ENCODE peak calls at places on chromosomes 6 and 20, in six cellular contexts. R is mammary epithelial cell, M is mucosa of descending colon, T is heart left ventricle, P is fibroblast of lung, O is transverse colon. S is an unnamed sample.
A peak's percentile ranks its signal among the peaks of the same experiment; 100 is the strongest.

GRCh38 chr20:44181611-44182010 is 5.4 kb downstream of the JPH2 start:
- DNase-seq in R (no peak), M (no peak), T (no peak), P (no peak), O (no peak), S (peak; percentile 44)

GRCh38 chr6:126723541-126724170 is 383.7 kb downstream of the CENPW start:
- DNase-seq in R (no peak), M (no peak), T (no peak), P (no peak), O (no peak), S (no peak)

GRCh38 chr6:131400054-131400781 is 172.8 kb upstream of the ARG1 start:
- DNase-seq in R (peak; percentile 93), M (no peak), T (no peak), P (peak; percentile 83), O (no peak), S (no peak)

GRCh38 chr6:54194067-54194466 is 82.8 kb downstream of the MLIP start:
- DNase-seq in R (peak; percentile 29), M (no peak), T (no peak), P (peak; percentile 58), O (no peak), S (no peak)

GRCh38 chr6:26743157-26743821 is 83.7 kb upstream of the ZNF322 start:
- DNase-seq in R (peak; percentile 79), M (no peak), T (no peak), P (peak; percentile 38), O (no peak), S (no peak)

GRCh38 chr6:140854363-140854762 is 1278.4 kb upstream of the GJE1 start:
- DNase-seq in R (no peak), M (no peak), T (no peak), P (no peak), O (no peak), S (no peak)

GRCh38 chr20:25000268-25000801 is 7.8 kb upstream of the APMAP start:
- DNase-seq in R (peak; percentile 89), M (no peak), T (no peak), P (peak; percentile 25), O (peak; percentile 38), S (peak; percentile 58)

GRCh38 chr6:150282806-150283205 is 86.0 kb upstream of the IYD start:
- DNase-seq in R (peak; percentile 73), M (no peak), T (no peak), P (peak; percentile 48), O (no peak), S (no peak)

GRCh38 chr6:130070747-130071146 is 52.4 kb downstream of the L3MBTL3 start:
- DNase-seq in R (no peak), M (no peak), T (no peak), P (no peak), O (no peak), S (no peak)

GRCh38 chr6:45742591-45742990 is 273.1 kb downstream of the CLIC5 start:
- DNase-seq in R (no peak), M (no peak), T (no peak), P (no peak), O (no peak), S (no peak)

GRCh38 chr20:39269031-39269461 is 306.9 kb downstream of the DHX35 start:
- DNase-seq in R (peak; percentile 4), M (no peak), T (peak; percentile 76), P (peak; percentile 14), O (peak; percentile 40), S (peak; percentile 87)

GRCh38 chr6:120198033-120198432 is 848.5 kb upstream of the MAN1A1 start:
- DNase-seq in R (peak; percentile 61), M (no peak), T (no peak), P (peak; percentile 92), O (no peak), S (no peak)

GRCh38 chr6:150142304-150142656 is 564 bp upstream of the PPP1R14C start:
- DNase-seq in R (peak; percentile 92), M (no peak), T (no peak), P (peak; percentile 9), O (peak; percentile 47), S (no peak)

GRCh38 chr6:134170844-134171243 is 118.4 kb upstream of the SLC2A12 start:
- DNase-seq in R (peak; percentile 44), M (no peak), T (no peak), P (peak; percentile 20), O (no peak), S (no peak)

GRCh38 chr6:114240800-114241199 is 102.0 kb downstream of the HS3ST5 start:
- DNase-seq in R (peak; percentile 66), M (no peak), T (no peak), P (no peak), O (no peak), S (no peak)

GRCh38 chr20:326645-327031 is 1.3 kb downstream of the SOX12 start:
- DNase-seq in R (no peak), M (peak; percentile 75), T (peak; percentile 72), P (peak; percentile 25), O (peak; percentile 31), S (no peak)

GRCh38 chr20:42380287-42380686 is 762.1 kb upstream of the CHD6 start:
- DNase-seq in R (no peak), M (no peak), T (no peak), P (no peak), O (no peak), S (no peak)

GRCh38 chr6:34441526-34441925 is 15.7 kb upstream of the RPS10 start:
- DNase-seq in R (no peak), M (no peak), T (no peak), P (no peak), O (no peak), S (no peak)

GRCh38 chr6:24492475-24492874 is 2.3 kb upstream of the ALDH5A1 start:
- DNase-seq in R (no peak), M (no peak), T (no peak), P (no peak), O (peak; percentile 23), S (no peak)

GRCh38 chr6:32933661-32934085 is 7.2 kb downstream of the HLA-DMB start:
- DNase-seq in R (peak; percentile 40), M (peak; percentile 63), T (peak; percentile 85), P (peak; percentile 82), O (peak; percentile 85), S (peak; percentile 66)

GRCh38 chr6:89787660-89788338 is 31.8 kb downstream of the MDN1 start:
- DNase-seq in R (no peak), M (no peak), T (no peak), P (no peak), O (no peak), S (no peak)

GRCh38 chr6:148758492-148758891 is 11.7 kb downstream of the UST start:
- DNase-seq in R (no peak), M (no peak), T (no peak), P (no peak), O (peak; percentile 40), S (no peak)

GRCh38 chr20:16732506-16733152 is 2.8 kb downstream of the SNRPB2 start:
- DNase-seq in R (no peak), M (no peak), T (no peak), P (no peak), O (no peak), S (no peak)

GRCh38 chr20:47713163-47713562 is 72.1 kb downstream of the SULF2 start:
- DNase-seq in R (no peak), M (no peak), T (no peak), P (no peak), O (no peak), S (no peak)

GRCh38 chr6:134435814-134436280 is 117.9 kb upstream of the SGK1 start:
- DNase-seq in R (no peak), M (no peak), T (no peak), P (no peak), O (no peak), S (no peak)

DNA sequence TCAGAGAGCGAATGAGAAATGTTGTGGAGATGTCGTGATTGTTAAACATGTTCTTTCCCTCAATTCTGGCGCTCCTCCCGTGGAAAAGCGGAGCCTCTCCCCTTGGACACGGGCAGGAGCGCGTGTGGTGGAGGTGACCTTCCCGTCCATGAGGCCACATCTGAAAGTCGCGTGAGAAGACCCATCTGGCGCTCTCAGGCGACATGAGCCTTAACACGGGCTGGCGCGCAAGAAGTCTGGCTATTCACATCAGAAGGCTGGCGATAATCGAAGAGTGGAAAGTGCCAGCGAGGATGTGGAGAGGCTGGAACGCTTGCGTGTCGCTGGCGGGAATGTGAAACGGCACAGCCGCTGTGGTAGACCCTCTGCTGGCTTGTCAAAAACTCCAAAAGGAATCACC is 341.3 kb downstream of the ZFAND3 start:
- DNase-seq in R (no peak), M (no peak), T (no peak), P (no peak), O (no peak), S (no peak)
- H3K4me1 ChIP-seq in R (no peaks in the 10 kb centered on the region), M (no peaks in the 10 kb centered on the region), T (no peaks in the 10 kb centered on the region), P (peaks cover 1% of the 10 kb centered on the region), O (peaks cover 11% of the 10 kb centered on the region), S (no peaks in the 10 kb centered on the region)

GRCh38 chr6:125509477-125509876 is 207.7 kb upstream of the HDDC2 start:
- DNase-seq in R (no peak), M (no peak), T (no peak), P (no peak), O (no peak), S (no peak)

GRCh38 chr6:125511809-125512341 is 210.1 kb upstream of the HDDC2 start:
- DNase-seq in R (no peak), M (no peak), T (no peak), P (peak; percentile 3), O (no peak), S (no peak)

GRCh38 chr6:125513978-125514377 is 212.2 kb upstream of the HDDC2 start:
- DNase-seq in R (no peak), M (no peak), T (no peak), P (no peak), O (no peak), S (no peak)

GRCh38 chr6:125510405-125510804 is 208.6 kb upstream of the HDDC2 start:
- DNase-seq in R (no peak), M (no peak), T (no peak), P (no peak), O (no peak), S (no peak)

GRCh38 chr6:125512621-125513020 is 210.9 kb upstream of the HDDC2 start:
- DNase-seq in R (peak; percentile 2), M (no peak), T (no peak), P (no peak), O (no peak), S (no peak)
- TF ChIP-seq CTCF in R (peak; percentile 52), M (no peak), T (no peak), P (peak; percentile 22), O (peak; percentile 9), S (no peak)

GRCh38 chr20:41173161-41173721 is 35.9 kb downstream of the PLCG1 start:
- DNase-seq in R (peak; percentile 51), M (peak; percentile 78), T (peak; percentile 92), P (peak; percentile 95), O (peak; percentile 86), S (peak; percentile 85)

GRCh38 chr20:41172296-41173140 is 35.2 kb downstream of the PLCG1 start:
- DNase-seq in R (no peak), M (no peak), T (peak; percentile 57), P (peak; percentile 12), O (peak; percentile 8), S (no peak)

GRCh38 chr20:41169791-41170351 is 32.5 kb downstream of the PLCG1 start:
- DNase-seq in R (peak; percentile 91), M (no peak), T (peak; percentile 55), P (peak; percentile 48), O (peak; percentile 4), S (peak; percentile 36)

GRCh38 chr20:41170386-41171105 is 33.2 kb downstream of the PLCG1 start:
- DNase-seq in R (no peak), M (no peak), T (peak; percentile 26), P (no peak), O (peak; percentile 5), S (no peak)

GRCh38 chr20:41171736-41172295 is 34.5 kb downstream of the PLCG1 start:
- DNase-seq in R (no peak), M (no peak), T (no peak), P (no peak), O (peak; percentile 4), S (no peak)
- H3K36me3 ChIP-seq in R (peaks cover 20% of the 10 kb centered on the region), M (peaks cover 4% of the 10 kb centered on the region), T (peaks cover 70% of the 10 kb centered on the region), P (peaks cover 24% of the 10 kb centered on the region), O (no peaks in the 10 kb centered on the region), S (peaks cover 35% of the 10 kb centered on the region)

GRCh38 chr6:35493307-35493983 is 3.4 kb downstream of the TEAD3 start:
- DNase-seq in R (no peak), M (no peak), T (no peak), P (no peak), O (no peak), S (no peak)
- H3K4me1 ChIP-seq in R (peaks cover 64% of the 10 kb centered on the region), M (peaks cover 44% of the 10 kb centered on the region), T (peaks cover 52% of the 10 kb centered on the region), P (peaks cover 46% of the 10 kb centered on the region), O (peaks cover 76% of the 10 kb centered on the region), S (peaks cover 72% of the 10 kb centered on the region)

S was measured in Caco-2.